ENCODE peak calls at places on chromosomes 13 and 19, in five cellular contexts. W, F, S, I and G are unnamed samples.
A peak's percentile ranks its signal among the peaks of the same experiment; 100 is the strongest.

GRCh38 chr13:39106216-39106995 is 68.2 kb downstream of the NHLRC3 start:
- DNase-seq in W (no peak), F (no peak), S (no peak), I (no peak), G (no peak)

GRCh38 chr13:93151277-93151676 is 75.3 kb upstream of the GPC6 start:
- DNase-seq in W (no peak), S (no peak), F (no peak), I (no peak), G (no peak)

GRCh38 chr13:58048670-58049069 is 417.1 kb downstream of the PCDH17 start:
- DNase-seq in F (no peak), W (no peak), S (no peak), I (no peak), G (no peak)

GRCh38 chr13:91946498-91947070 is 548.2 kb downstream of the GPC5 start:
- DNase-seq in F (no peak), S (no peak), W (no peak), I (no peak), G (no peak)

GRCh38 chr13:23572836-23573235 is 2.6 kb downstream of the TNFRSF19 start:
- DNase-seq in W (no peak), F (no peak), I (no peak), S (no peak), G (no peak)

GRCh38 chr13:41621716-41622508 is 164.6 kb downstream of the RGCC start:
- DNase-seq in F (no peak), W (no peak), S (no peak), I (no peak), G (no peak)

GRCh38 chr19:38849746-38850230 is at the start of gene HNRNPL:
- DNase-seq in W (peak; percentile 98), F (no peak), I (no peak), S (peak; percentile 99), G (peak; percentile 99)

GRCh38 chr19:48061401-48062344 is 17.8 kb upstream of the CABP5 start:
- DNase-seq in I (no peak), W (no peak), F (no peak), S (no peak), G (no peak)

GRCh38 chr19:47417746-47418594 is 1.4 kb downstream of the MEIS3 start:
- DNase-seq in F (no peak), W (no peak), S (no peak), I (no peak), G (no peak)

GRCh38 chr19:33905937-33906577 is 109.4 kb downstream of the KCTD15 start:
- DNase-seq in W (no peak), S (peak; percentile 88), F (peak; percentile 90), I (no peak), G (no peak)

GRCh38 chr13:100646030-100646673 is 28.4 kb downstream of the TMTC4 start:
- DNase-seq in W (no peak), I (no peak), S (no peak), F (no peak), G (no peak)

GRCh38 chr19:2015611-2015950 is at the start of gene BTBD2:
- DNase-seq in W (peak; percentile 38), S (no peak), I (no peak), F (peak; percentile 79), G (no peak)

GRCh38 chr19:17725422-17726078 is 6.3 kb downstream of the MAP1S start:
- DNase-seq in F (no peak), W (no peak), I (no peak), S (no peak), G (no peak)

GRCh38 chr19:13334801-13335481 is 171.3 kb downstream of the CACNA1A start:
- DNase-seq in W (no peak), F (no peak), S (no peak), I (no peak), G (no peak)

GRCh38 chr19:44807162-44807561 is 1.7 kb upstream of the BCAM start:
- DNase-seq in W (no peak), S (no peak), F (no peak), I (no peak), G (no peak)